ENCODE peak calls at places on chromosomes 11 and 22, in five cellular contexts. One of them, this sample, is unnamed.

GRCh38 chr22:17969732-17970131 is 54.6 kb downstream of the MICAL3 start:
- DNase-seq in HCT116: no peak
- DNase-seq in HepG2: no peak
- DNase-seq in H1: no peak
- DNase-seq in K562: no peak
- DNase-seq in this sample: peak

GRCh38 chr11:120601566-120601965 is 90.0 kb downstream of the GRIK4 start:
- DNase-seq in K562: no peak
- DNase-seq in H1: no peak
- DNase-seq in HCT116: no peak
- DNase-seq in HepG2: no peak
- DNase-seq in this sample: peak

GRCh38 chr11:25992254-25992653 is 339.7 kb upstream of the ANO3 start:
- DNase-seq in HCT116: no peak
- DNase-seq in H1: no peak
- DNase-seq in K562: no peak
- DNase-seq in HepG2: no peak
- DNase-seq in this sample: no peak

GRCh38 chr11:40240284-40240683 is 1219.2 kb downstream of the LRRC4C start:
- DNase-seq in H1: no peak
- DNase-seq in HepG2: no peak
- DNase-seq in K562: no peak
- DNase-seq in HCT116: no peak
- DNase-seq in this sample: no peak

GRCh38 chr11:67384851-67385366 is 6.9 kb upstream of the RAD9A start:
- DNase-seq in HepG2: no peak
- DNase-seq in H1: no peak
- DNase-seq in HCT116: no peak
- DNase-seq in K562: no peak
- DNase-seq in this sample: peak

GRCh38 chr11:45100338-45100737 is 46.1 kb upstream of the PRDM11 start:
- DNase-seq in H1: peak
- DNase-seq in K562: peak
- DNase-seq in HepG2: no peak
- DNase-seq in HCT116: no peak
- DNase-seq in this sample: peak

GRCh38 chr11:112817376-112817775 is 143.8 kb upstream of the NCAM1 start:
- DNase-seq in HCT116: no peak
- DNase-seq in H1: no peak
- DNase-seq in HepG2: no peak
- DNase-seq in K562: no peak
- DNase-seq in this sample: no peak

GRCh38 chr11:110200241-110200640 is 96.2 kb downstream of the RDX start:
- DNase-seq in H1: no peak
- DNase-seq in HepG2: no peak
- DNase-seq in HCT116: no peak
- DNase-seq in K562: no peak
- DNase-seq in this sample: peak

GRCh38 chr11:2213890-2214526 is 42.4 kb upstream of the TH start:
- DNase-seq in K562: no peak
- DNase-seq in H1: peak
- DNase-seq in HCT116: no peak
- DNase-seq in HepG2: no peak
- DNase-seq in this sample: no peak

GRCh38 chr11:33721291-33721840 is 14.9 kb downstream of the CD59 start:
- DNase-seq in H1: no peak
- DNase-seq in HepG2: no peak
- DNase-seq in HCT116: no peak
- DNase-seq in K562: no peak
- DNase-seq in this sample: peak

GRCh38 chr11:127875076-127875475 is 712.3 kb downstream of the ETS1 start:
- DNase-seq in HCT116: no peak
- DNase-seq in HepG2: no peak
- DNase-seq in H1: no peak
- DNase-seq in K562: no peak
- DNase-seq in this sample: no peak

GRCh38 chr11:130369713-130370112 is 55.0 kb upstream of the ZBTB44 start:
- DNase-seq in HCT116: no peak
- DNase-seq in K562: no peak
- DNase-seq in HepG2: no peak
- DNase-seq in H1: no peak
- DNase-seq in this sample: no peak

GRCh38 chr11:131583823-131584222 is 213.4 kb downstream of the NTM start:
- DNase-seq in HCT116: no peak
- DNase-seq in HepG2: no peak
- DNase-seq in K562: no peak
- DNase-seq in H1: no peak
- DNase-seq in this sample: no peak

GRCh38 chr11:83051760-83052671 is 19.7 kb downstream of the RAB30 start:
- DNase-seq in HepG2: no peak
- DNase-seq in HCT116: no peak
- DNase-seq in H1: no peak
- DNase-seq in K562: no peak
- DNase-seq in this sample: peak

GRCh38 chr11:57458410-57459111 is 1.8 kb upstream of the RTN4RL2 start:
- DNase-seq in H1: peak
- DNase-seq in K562: peak
- DNase-seq in HCT116: no peak
- DNase-seq in HepG2: no peak
- DNase-seq in this sample: peak

GRCh38 chr11:13685461-13686108 is 17.1 kb downstream of the FAR1 start:
- DNase-seq in K562: no peak
- DNase-seq in HepG2: no peak
- DNase-seq in HCT116: no peak
- DNase-seq in H1: no peak
- DNase-seq in this sample: peak

GRCh38 chr11:83773950-83774880 is 488.0 kb upstream of the CCDC90B start:
- DNase-seq in HCT116: no peak
- DNase-seq in HepG2: no peak
- DNase-seq in H1: no peak
- DNase-seq in K562: no peak
- DNase-seq in this sample: peak

GRCh38 chr11:28838741-28839140 is 730.6 kb downstream of the METTL15 start:
- DNase-seq in H1: no peak
- DNase-seq in HCT116: no peak
- DNase-seq in K562: no peak
- DNase-seq in HepG2: no peak
- DNase-seq in this sample: peak

GRCh38 chr11:26904801-26905200 is 89.1 kb upstream of the FIBIN start:
- DNase-seq in HCT116: no peak
- DNase-seq in H1: no peak
- DNase-seq in HepG2: no peak
- DNase-seq in K562: no peak
- DNase-seq in this sample: no peak

GRCh38 chr11:118374729-118375128 is 15.3 kb downstream of the UBE4A start:
- DNase-seq in HepG2: no peak
- DNase-seq in HCT116: no peak
- DNase-seq in H1: no peak
- DNase-seq in K562: no peak
- DNase-seq in this sample: no peak

GRCh38 chr11:78138694-78139421 is 568 bp downstream of the ALG8 start:
- DNase-seq in HCT116: peak
- DNase-seq in K562: peak
- DNase-seq in H1: no peak
- DNase-seq in HepG2: no peak
- DNase-seq in this sample: peak

GRCh38 chr11:9200471-9200870 is 64.7 kb downstream of the DENND5A start:
- DNase-seq in H1: no peak
- DNase-seq in K562: no peak
- DNase-seq in HCT116: no peak
- DNase-seq in HepG2: no peak
- DNase-seq in this sample: no peak

GRCh38 chr11:131767421-131767820 is 397.0 kb downstream of the NTM start:
- DNase-seq in H1: no peak
- DNase-seq in HCT116: no peak
- DNase-seq in HepG2: no peak
- DNase-seq in K562: no peak
- DNase-seq in this sample: peak

GRCh38 chr11:61626580-61627380 is 45.9 kb upstream of the SYT7 start:
- DNase-seq in HepG2: peak
- DNase-seq in HCT116: no peak
- DNase-seq in H1: peak
- DNase-seq in K562: no peak
- DNase-seq in this sample: peak

GRCh38 chr11:112440518-112440917 is 179.9 kb upstream of the PLET1 start:
- DNase-seq in HCT116: peak
- DNase-seq in H1: no peak
- DNase-seq in K562: no peak
- DNase-seq in HepG2: no peak
- DNase-seq in this sample: no peak

GRCh38 chr11:26344647-26345046 is 12.7 kb downstream of the ANO3 start:
- DNase-seq in HCT116: no peak
- DNase-seq in H1: no peak
- DNase-seq in K562: no peak
- DNase-seq in HepG2: no peak
- DNase-seq in this sample: no peak

DNA sequence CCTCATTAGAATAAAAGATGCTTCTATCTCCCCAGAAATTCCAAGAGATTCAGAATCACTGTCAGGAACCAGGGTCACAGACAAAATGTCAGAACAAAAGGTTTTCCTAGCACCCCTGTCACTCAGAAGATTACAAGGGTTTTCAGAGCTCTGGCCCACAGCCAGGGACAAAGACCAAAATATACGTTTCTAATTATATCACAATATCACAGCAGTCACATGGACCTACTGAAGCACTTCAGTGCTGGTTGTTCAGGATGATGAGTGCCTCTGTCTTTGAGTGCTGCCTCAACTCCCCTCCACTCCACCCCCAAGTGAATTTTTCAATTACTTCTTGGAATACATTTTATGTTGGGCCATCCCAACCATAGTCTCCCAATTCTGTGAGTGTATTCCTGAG is 21.9 kb upstream of the RTL6 start:
- DNase-seq in HepG2: no peak
- DNase-seq in HCT116: no peak
- DNase-seq in H1: no peak
- DNase-seq in K562: no peak
- DNase-seq in this sample: no peak
- H3K4me2 ChIP-seq in HepG2: no peak
- H3K4me2 ChIP-seq in HCT116: no peak
- H3K4me2 ChIP-seq in H1: no peak
- H3K4me2 ChIP-seq in K562: no peak
- H3K4me2 ChIP-seq in this sample: no peak

GRCh38 chr22:36369922-36370781 is 17.6 kb downstream of the MYH9 start:
- DNase-seq in HepG2: peak
- DNase-seq in HCT116: no peak
- DNase-seq in H1: no peak
- DNase-seq in K562: peak
- DNase-seq in this sample: peak
- TF ChIP-seq POLR2A in HepG2: no peak
- TF ChIP-seq POLR2A in HCT116: no peak
- TF ChIP-seq POLR2A in H1: no peak
- TF ChIP-seq POLR2A in K562: no peak
- TF ChIP-seq POLR2A in this sample: no peak

GRCh38 chr11:101863361-101863760 is 51.4 kb upstream of the CEP126 start:
- DNase-seq in HepG2: no peak
- DNase-seq in K562: no peak
- DNase-seq in HCT116: no peak
- DNase-seq in H1: no peak
- DNase-seq in this sample: peak
- H2AFZ ChIP-seq in HepG2: no peak
- H2AFZ ChIP-seq in K562: no peak
- H2AFZ ChIP-seq in HCT116: peak
- H2AFZ ChIP-seq in H1: peak
- H2AFZ ChIP-seq in this sample: no peak

GRCh38 chr11:121721961-121722360 is 269.2 kb upstream of the SORL1-AS1 start:
- DNase-seq in HepG2: no peak
- DNase-seq in HCT116: no peak
- DNase-seq in H1: no peak
- DNase-seq in K562: no peak
- DNase-seq in this sample: no peak

GRCh38 chr11:121727942-121728341 is 275.2 kb upstream of the SORL1-AS1 start:
- DNase-seq in HCT116: no peak
- DNase-seq in H1: no peak
- DNase-seq in HepG2: no peak
- DNase-seq in K562: no peak
- DNase-seq in this sample: no peak

GRCh38 chr11:121722431-121723256 is 269.9 kb upstream of the SORL1-AS1 start:
- DNase-seq in HCT116: no peak
- DNase-seq in H1: peak
- DNase-seq in K562: no peak
- DNase-seq in HepG2: peak
- DNase-seq in this sample: peak

GRCh38 chr11:121721448-121721847 is 268.7 kb upstream of the SORL1-AS1 start:
- DNase-seq in HepG2: no peak
- DNase-seq in K562: no peak
- DNase-seq in H1: no peak
- DNase-seq in HCT116: no peak
- DNase-seq in this sample: no peak

GRCh38 chr11:121723261-121723741 is 270.5 kb upstream of the SORL1-AS1 start:
- DNase-seq in H1: peak
- DNase-seq in HepG2: no peak
- DNase-seq in K562: no peak
- DNase-seq in HCT116: no peak
- DNase-seq in this sample: no peak
- H3K4me2 ChIP-seq in H1: peak
- H3K4me2 ChIP-seq in HepG2: no peak
- H3K4me2 ChIP-seq in K562: no peak
- H3K4me2 ChIP-seq in HCT116: no peak
- H3K4me2 ChIP-seq in this sample: peak

GRCh38 chr11:12137005-12137690 is 26.8 kb downstream of the MICAL2 start:
- DNase-seq in K562: no peak
- DNase-seq in HepG2: peak
- DNase-seq in H1: no peak
- DNase-seq in HCT116: no peak
- DNase-seq in this sample: no peak
- TF ChIP-seq POLR2A in K562: no peak
- TF ChIP-seq POLR2A in HepG2: no peak
- TF ChIP-seq POLR2A in H1: no peak
- TF ChIP-seq POLR2A in HCT116: no peak
- TF ChIP-seq POLR2A in this sample: no peak

GRCh38 chr11:232783-233565 is 3.2 kb downstream of the SIRT3 start:
- DNase-seq in H1: no peak
- DNase-seq in HCT116: no peak
- DNase-seq in K562: no peak
- DNase-seq in HepG2: no peak
- DNase-seq in this sample: no peak

GRCh38 chr11:240315-240714 is 3.5 kb downstream of the PSMD13 start:
- DNase-seq in HCT116: no peak
- DNase-seq in HepG2: no peak
- DNase-seq in H1: no peak
- DNase-seq in K562: no peak
- DNase-seq in this sample: no peak

GRCh38 chr11:235998-236773 is at the start of gene SIRT3:
- DNase-seq in K562: peak
- DNase-seq in H1: peak
- DNase-seq in HepG2: peak
- DNase-seq in HCT116: peak
- DNase-seq in this sample: peak

GRCh38 chr11:235180-235997 is 753 bp downstream of the SIRT3 start:
- DNase-seq in K562: no peak
- DNase-seq in HCT116: no peak
- DNase-seq in H1: no peak
- DNase-seq in HepG2: no peak
- DNase-seq in this sample: peak

GRCh38 chr11:236774-237767 is at the start of gene PSMD13:
- DNase-seq in H1: peak
- DNase-seq in K562: peak
- DNase-seq in HCT116: peak
- DNase-seq in HepG2: peak
- DNase-seq in this sample: peak
- H2AFZ ChIP-seq in H1: peak
- H2AFZ ChIP-seq in K562: peak
- H2AFZ ChIP-seq in HCT116: no peak
- H2AFZ ChIP-seq in HepG2: peak
- H2AFZ ChIP-seq in this sample: peak

This sample was measured in IMR-90.